ENCODE peak calls at places on chromosomes 12 and 14, in eight cellular contexts. Y, I, Z, G, C, X, H and F are unnamed samples.

GRCh38 chr14:49598182-49598478 is 610 bp upstream of the LRR1 start:
- DNase-seq in Y (no peak), I (peak), Z (no peak), G (no peak), C (peak), X (no peak), H (no peak), F (no peak)

GRCh38 chr12:44193281-44193680 is 357.4 kb downstream of the TMEM117 start:
- DNase-seq in Y (no peak), I (no peak), Z (no peak), G (no peak), C (no peak), X (no peak), H (no peak), F (no peak)

GRCh38 chr12:92602930-92603623 is 99.7 kb upstream of the PLEKHG7 start:
- DNase-seq in Y (no peak), I (no peak), Z (no peak), G (no peak), C (no peak), X (no peak), H (no peak), F (no peak)

GRCh38 chr12:6295187-6295811 is 15.2 kb upstream of the PLEKHG6 start:
- DNase-seq in Y (no peak), I (peak), Z (no peak), G (no peak), C (peak), X (no peak), H (peak), F (no peak)

GRCh38 chr14:55026441-55026792 is 482 bp downstream of the WDHD1 start:
- DNase-seq in Y (no peak), I (no peak), Z (no peak), G (no peak), C (no peak), X (no peak), H (no peak), F (no peak)

GRCh38 chr14:101062611-101063010 is 159.1 kb upstream of the RTL1 start:
- DNase-seq in Y (no peak), I (no peak), Z (peak), G (no peak), C (no peak), X (no peak), H (peak), F (no peak)

GRCh38 chr12:15532364-15532977 is 210.2 kb downstream of the PTPRO start:
- DNase-seq in Y (peak), I (peak), Z (no peak), G (no peak), C (no peak), X (no peak), H (peak), F (no peak)

GRCh38 chr14:43145361-43145760 is 1361.7 kb downstream of the FSCB start:
- DNase-seq in Y (no peak), I (no peak), Z (no peak), G (no peak), C (no peak), X (no peak), H (no peak), F (no peak)

GRCh38 chr14:22112004-22112403 is 438.4 kb upstream of the OR4E1 start:
- DNase-seq in Y (peak), I (no peak), Z (no peak), G (no peak), C (no peak), X (no peak), H (no peak), F (no peak)

GRCh38 chr14:26808407-26808806 is 210.6 kb upstream of the NOVA1 start:
- DNase-seq in Y (no peak), I (no peak), Z (no peak), G (no peak), C (no peak), X (no peak), H (peak), F (no peak)

DNA sequence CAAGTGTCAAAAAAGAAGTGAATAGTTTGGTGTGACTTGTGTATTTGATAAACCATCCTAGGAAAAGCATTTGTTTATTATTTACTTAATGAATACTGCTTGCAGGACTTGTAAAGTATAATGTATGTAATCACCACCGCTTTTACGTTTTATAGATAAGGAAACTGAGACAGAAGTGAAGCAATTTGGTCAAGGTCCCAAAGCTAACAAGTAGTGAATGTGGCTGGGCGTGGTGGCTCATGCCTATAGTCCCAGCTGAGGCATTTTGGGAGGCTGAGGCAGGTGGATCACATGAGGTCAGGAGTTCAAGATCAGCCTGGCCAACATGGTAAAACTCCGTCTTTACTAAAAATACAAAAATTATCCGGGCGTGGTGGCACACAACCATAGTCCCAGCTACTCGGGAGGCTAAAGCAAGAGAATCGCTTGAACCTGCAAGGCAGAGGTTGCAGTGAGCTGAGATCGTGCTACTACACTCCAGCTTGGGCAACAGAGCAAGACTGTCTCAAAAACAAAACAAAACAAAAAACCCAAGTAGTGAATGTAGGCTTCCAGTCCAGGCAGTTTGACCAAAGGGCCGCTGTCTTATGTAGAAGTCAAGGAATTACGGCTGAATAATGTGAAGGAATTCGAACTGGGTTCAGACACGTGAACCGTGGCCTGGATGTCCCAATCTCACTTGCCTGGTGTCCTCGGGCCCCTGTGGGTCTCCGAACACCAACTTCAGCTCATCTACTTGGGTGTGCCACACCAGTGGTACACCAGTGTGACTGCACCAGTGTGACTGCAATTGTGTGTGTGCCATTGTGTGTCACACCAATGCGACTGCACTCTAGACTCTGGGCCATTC is 88.3 kb upstream of the MED13L start:
- DNase-seq in Y (no peak), I (no peak), Z (no peak), G (no peak), C (no peak), X (no peak), H (no peak), F (no peak)
- H3K4me3 ChIP-seq in Y (no peak), I (no peak), Z (no peak), G (no peak), C (no peak), X (no peak), H (no peak), F (no peak)

GRCh38 chr14:73599494-73599893 is 7.8 kb downstream of the ACOT4 start:
- DNase-seq in Y (no peak), I (no peak), Z (no peak), G (no peak), C (no peak), X (no peak), H (no peak), F (no peak)
- H3K4me3 ChIP-seq in Y (no peak), I (no peak), Z (no peak), G (no peak), C (no peak), X (no peak), H (no peak), F (no peak)

DNA sequence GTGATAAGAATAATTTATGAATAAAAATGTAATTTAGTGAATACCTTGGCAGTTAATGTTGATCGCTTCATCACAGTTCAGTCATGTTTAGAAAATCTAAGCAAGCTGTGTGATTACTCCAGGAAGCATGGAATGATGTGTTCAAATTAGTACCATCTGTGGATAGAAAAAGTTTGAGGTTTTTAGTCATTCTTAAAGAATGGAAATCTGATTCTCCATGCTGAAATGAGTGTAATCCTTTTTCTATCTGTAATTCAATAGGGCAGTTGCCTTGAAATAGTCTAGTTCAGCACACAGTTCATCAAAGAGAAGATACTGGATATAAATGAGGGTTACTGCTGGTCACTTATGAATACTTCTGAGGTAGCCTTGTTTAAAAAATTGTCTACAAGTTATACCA is 127.2 kb upstream of the MYF6 start:
- DNase-seq in Y (no peak), I (no peak), Z (no peak), G (no peak), C (no peak), X (no peak), H (peak), F (no peak)
- H3K4me3 ChIP-seq in Y (no peak), I (no peak), Z (no peak), G (no peak), C (no peak), X (no peak), H (no peak), F (no peak)

GRCh38 chr12:3998968-3999792 is 126.0 kb upstream of the PARP11 start:
- DNase-seq in Y (peak), I (no peak), Z (no peak), G (no peak), C (peak), X (no peak), H (no peak), F (no peak)
- H3K4me3 ChIP-seq in Y (no peak), I (no peak), Z (no peak), G (no peak), C (no peak), X (no peak), H (no peak), F (no peak)

GRCh38 chr14:29310757-29311156 is 544.2 kb downstream of the FOXG1 start:
- DNase-seq in Y (no peak), I (no peak), Z (no peak), G (no peak), C (no peak), X (no peak), H (peak), F (no peak)
- H3K4me3 ChIP-seq in Y (no peak), I (no peak), Z (no peak), G (no peak), C (no peak), X (no peak), H (no peak), F (no peak)

GRCh38 chr14:33693237-33693636 is 257.6 kb downstream of the EGLN3 start:
- DNase-seq in Y (no peak), I (no peak), Z (no peak), G (no peak), C (no peak), X (no peak), H (no peak), F (no peak)
- H3K4me3 ChIP-seq in Y (no peak), I (no peak), Z (no peak), G (no peak), C (no peak), X (no peak), H (no peak), F (no peak)

GRCh38 chr12:116559080-116559329 is 176 bp upstream of the MAP1LC3B2 start:
- DNase-seq in Y (no peak), I (no peak), Z (no peak), G (no peak), C (no peak), X (no peak), H (no peak), F (no peak)

GRCh38 chr12:116556356-116556952 is 2.7 kb upstream of the MAP1LC3B2 start:
- DNase-seq in Y (no peak), I (no peak), Z (no peak), G (no peak), C (no peak), X (no peak), H (no peak), F (no peak)

GRCh38 chr12:116556964-116557706 is 2.0 kb upstream of the MAP1LC3B2 start:
- DNase-seq in Y (no peak), I (no peak), Z (no peak), G (no peak), C (no peak), X (no peak), H (peak), F (no peak)

GRCh38 chr12:116559330-116560080 is at the start of gene MAP1LC3B2:
- DNase-seq in Y (peak), I (no peak), Z (peak), G (no peak), C (peak), X (peak), H (peak), F (peak)

DNA sequence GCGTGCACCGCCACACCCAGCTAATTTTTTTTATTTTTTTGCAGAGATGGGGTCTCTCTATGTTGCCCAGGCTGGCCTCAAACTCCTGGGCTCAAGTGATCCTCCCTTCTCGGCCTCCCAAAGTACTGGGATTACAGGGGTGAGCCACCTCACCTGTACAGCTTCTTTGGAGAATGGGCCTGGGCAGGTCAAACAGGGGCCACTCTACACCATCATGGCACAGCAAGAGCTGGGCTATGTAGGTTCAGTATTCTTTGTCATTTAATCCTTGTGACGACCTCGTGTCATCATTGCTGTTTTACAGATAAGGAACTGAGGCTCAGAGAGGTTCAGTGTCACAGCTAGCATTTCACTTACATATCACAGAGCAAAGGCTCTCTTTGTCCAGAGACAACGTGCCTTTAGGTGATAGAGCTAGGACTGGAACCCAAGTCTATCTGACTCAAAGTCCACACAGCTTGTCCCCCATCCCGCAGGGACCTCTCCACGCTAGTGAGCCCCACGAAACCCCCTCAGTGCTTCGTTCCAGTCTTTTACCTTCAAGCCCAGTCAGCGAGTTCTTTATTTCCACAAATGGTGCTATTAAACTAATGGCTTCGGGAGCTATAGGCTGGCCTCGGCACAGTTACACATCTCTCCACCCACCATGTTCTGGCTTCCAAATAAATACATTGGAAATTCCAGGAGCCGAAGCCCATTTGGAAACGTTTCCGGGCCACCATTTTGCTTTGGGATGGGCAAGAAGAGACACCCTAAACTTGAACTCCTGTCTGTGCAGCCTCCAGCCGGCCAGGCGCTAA is 701 bp upstream of the MAP1LC3B2 start:
- DNase-seq in Y (no peak), I (no peak), Z (no peak), G (no peak), C (no peak), X (no peak), H (no peak), F (no peak)
- H3K4me3 ChIP-seq in Y (peak), I (no peak), Z (no peak), G (no peak), C (no peak), X (no peak), H (no peak), F (no peak)

DNA sequence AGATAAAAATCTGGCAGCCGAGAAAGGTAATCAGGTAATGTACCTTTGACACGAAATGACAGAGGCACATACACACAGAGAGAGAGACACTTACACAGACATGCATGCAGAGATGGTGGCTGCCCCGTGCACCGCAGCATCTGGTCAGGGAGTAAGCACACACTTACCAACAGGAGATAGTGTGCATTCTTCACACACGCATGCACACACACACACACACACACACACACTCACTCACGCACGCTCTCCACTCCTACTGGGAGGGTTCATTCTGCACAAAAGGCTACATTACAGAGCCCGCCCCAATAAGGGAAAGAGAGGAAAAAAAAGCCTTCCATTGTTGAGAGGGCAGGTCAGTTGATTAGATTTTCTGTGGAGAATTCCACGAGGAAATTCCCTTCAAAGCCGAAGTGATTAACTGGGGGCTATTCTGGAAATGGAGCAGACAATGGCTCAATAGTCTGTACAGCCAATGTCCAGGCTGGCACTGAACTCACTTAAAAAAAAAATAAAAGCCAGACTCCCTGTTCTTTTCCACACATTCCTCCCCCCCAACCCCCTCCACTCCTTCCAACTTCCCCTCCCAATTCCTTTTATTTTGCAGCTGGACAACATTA is 1.4 kb upstream of the SOX5 start:
- DNase-seq in Y (no peak), I (no peak), Z (peak), G (peak), C (no peak), X (peak), H (peak), F (no peak)
- H3K4me3 ChIP-seq in Y (no peak), I (no peak), Z (peak), G (peak), C (peak), X (peak), H (peak), F (peak)